ENCODE peak calls at places on chromosome 22, in four cellular contexts. F is K562, U is right lobe of liver, P is thyroid gland. M is an unnamed sample.

GRCh38 chr22:46436595-46437163 is 100.7 kb downstream of the CELSR1 start:
- DNase-seq in P (no peak), U (no peak), F (peak; percentile 15), M (no peak)

GRCh38 chr22:39472570-39473556 is 16.1 kb downstream of the MGAT3 start:
- DNase-seq in F (peak; percentile 64), U (no peak), P (peak; percentile 17), M (no peak)

GRCh38 chr22:31345331-31346254 is 553 bp downstream of the PATZ1 start:
- DNase-seq in U (peak; percentile 88), P (peak; percentile 85), F (peak; percentile 92), M (peak; percentile 75)

GRCh38 chr22:39316440-39317083 is 2.9 kb downstream of the RPL3 start:
- DNase-seq in F (no peak), U (peak; percentile 74), P (peak; percentile 68), M (peak; percentile 69)

GRCh38 chr22:24474221-24474620 is 20.9 kb upstream of the UPB1 start:
- DNase-seq in F (no peak), P (no peak), U (no peak), M (no peak)

GRCh38 chr22:28430656-28431055 is 249.0 kb downstream of the TTC28 start:
- DNase-seq in P (no peak), U (no peak), F (no peak), M (no peak)

GRCh38 chr22:47872761-47873535 is 1110.5 kb downstream of the TBC1D22A start:
- DNase-seq in P (no peak), U (no peak), F (no peak), M (no peak)

GRCh38 chr22:45597460-45598192 is 74.0 kb upstream of the ATXN10 start:
- DNase-seq in F (no peak), P (peak; percentile 67), U (no peak), M (no peak)

GRCh38 chr22:29335656-29336055 is 20.2 kb upstream of the RASL10A start:
- DNase-seq in P (no peak), F (no peak), U (no peak), M (no peak)

GRCh38 chr22:27323646-27324045 is 477.9 kb downstream of the MN1 start:
- DNase-seq in P (no peak), F (no peak), U (no peak), M (no peak)

GRCh38 chr22:44199866-44200265 is 19.1 kb downstream of the PARVG start:
- DNase-seq in F (no peak), P (no peak), U (no peak), M (no peak)

GRCh38 chr22:25777870-25778269 is 35.9 kb downstream of the MYO18B start:
- DNase-seq in U (no peak), F (no peak), P (no peak), M (no peak)

GRCh38 chr22:46393791-46394333 is 58.3 kb downstream of the TRMU start:
- DNase-seq in P (no peak), F (no peak), U (no peak), M (no peak)

GRCh38 chr22:30054067-30054763 is 26.0 kb upstream of the HORMAD2 start:
- DNase-seq in F (no peak), P (no peak), U (no peak), M (no peak)

GRCh38 chr22:28369849-28370248 is 309.8 kb downstream of the TTC28 start:
- DNase-seq in P (no peak), U (no peak), F (peak; percentile 10), M (no peak)

GRCh38 chr22:47310601-47311000 is 548.2 kb downstream of the TBC1D22A start:
- DNase-seq in F (no peak), U (no peak), P (no peak), M (no peak)

DNA sequence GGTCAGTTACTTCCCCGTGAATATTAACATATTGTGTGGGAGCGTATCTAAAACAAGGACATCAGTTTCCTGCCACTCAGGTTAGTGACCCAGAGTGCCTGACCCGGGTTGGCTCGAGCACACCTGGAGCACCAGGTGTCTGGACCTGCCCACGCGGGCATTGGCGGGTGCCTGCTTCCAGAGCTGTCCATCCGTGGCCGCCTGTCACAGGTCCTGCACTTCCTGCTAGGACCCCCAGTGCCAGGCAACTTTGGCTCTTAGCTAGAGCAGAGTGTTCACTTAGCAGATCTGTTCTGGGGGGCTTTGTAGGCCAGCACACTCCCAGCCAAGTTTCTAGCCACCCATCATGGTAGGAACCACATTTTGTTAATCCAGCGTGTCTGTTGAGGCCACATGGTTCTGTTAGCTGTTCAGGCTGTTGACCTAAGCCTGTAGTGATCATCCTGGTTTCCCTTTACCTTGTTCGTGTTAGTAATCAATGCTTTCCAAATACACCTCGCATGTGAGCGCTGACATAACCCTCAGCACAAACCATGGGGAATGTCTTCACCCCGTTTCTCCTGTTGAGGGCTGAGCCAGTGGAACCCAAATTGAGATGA is 29.5 kb downstream of the MOV10L1 start:
- DNase-seq in P (no peak), F (no peak), U (no peak), M (no peak)
- TF ChIP-seq CTCF in P (no peak), F (no peak), U (no peak), M (no peak)

DNA sequence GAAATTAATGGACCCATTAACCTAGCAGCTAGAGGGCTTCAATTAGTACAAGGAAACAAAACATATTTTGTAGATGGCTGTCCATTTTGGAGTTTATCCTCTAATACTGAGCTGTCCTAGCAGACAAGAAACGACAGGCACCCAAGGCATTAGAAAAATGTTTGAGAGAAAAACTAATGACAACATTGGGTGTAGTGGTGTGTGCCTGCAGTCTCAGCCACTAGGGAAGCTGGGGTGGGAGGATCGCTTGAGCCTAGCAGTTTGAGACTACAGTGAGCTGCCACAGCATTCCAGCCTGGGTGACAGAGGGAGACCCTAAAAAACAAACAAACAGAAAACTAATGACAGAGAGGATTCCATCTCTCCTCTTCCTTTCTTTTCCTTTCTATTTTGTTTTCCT is 1.5 kb downstream of the A4GALT start:
- DNase-seq in F (no peak), U (no peak), P (no peak), M (no peak)
- H3K27ac ChIP-seq in F (no peak overlapping the region), U (no peak overlapping the region), P (no peak overlapping the region), M (peak overlapping the region; percentile 85)

DNA sequence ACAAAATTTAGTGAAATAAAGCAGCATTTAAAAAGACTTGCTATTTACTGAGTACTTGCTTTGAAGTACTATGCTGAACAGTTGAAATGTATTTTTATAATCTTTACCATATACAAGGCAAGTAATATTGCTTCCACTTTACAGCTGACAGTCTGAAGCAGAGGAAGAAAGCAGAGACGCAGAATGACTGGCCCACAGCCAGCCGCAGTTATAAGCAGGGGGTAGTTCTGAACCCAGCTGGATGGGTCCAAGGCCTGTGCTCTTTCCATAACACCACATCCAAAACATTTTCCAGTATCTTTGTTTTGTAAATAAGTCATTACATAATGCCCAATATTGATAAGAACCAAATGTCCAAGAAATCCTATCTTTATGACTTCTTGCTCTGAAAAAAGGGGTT is 24.0 kb upstream of the YPEL1 start:
- DNase-seq in P (no peak), F (no peak), U (no peak), M (no peak)
- TF ChIP-seq POLR2A in P (no peak), F (no peak), U (no peak), M (no peak)

GRCh38 chr22:49046000-49046545 is 781.6 kb downstream of the BRD1 start:
- DNase-seq in U (no peak), F (no peak), P (no peak), M (no peak)

GRCh38 chr22:49047461-49047860 is 780.2 kb downstream of the BRD1 start:
- DNase-seq in P (no peak), F (no peak), U (no peak), M (no peak)

GRCh38 chr22:49048591-49048990 is 779.1 kb downstream of the BRD1 start:
- DNase-seq in F (no peak), P (no peak), U (no peak), M (no peak)

GRCh38 chr22:49045276-49045675 is 782.4 kb downstream of the BRD1 start:
- DNase-seq in F (no peak), P (no peak), U (no peak), M (no peak)

GRCh38 chr22:49046546-49047305 is 780.9 kb downstream of the BRD1 start:
- DNase-seq in U (no peak), F (peak; percentile 62), P (no peak), M (no peak)
- TF ChIP-seq CTCF in U (peak; percentile 47), F (peak; percentile 59), P (no peak), M (no peak)

DNA sequence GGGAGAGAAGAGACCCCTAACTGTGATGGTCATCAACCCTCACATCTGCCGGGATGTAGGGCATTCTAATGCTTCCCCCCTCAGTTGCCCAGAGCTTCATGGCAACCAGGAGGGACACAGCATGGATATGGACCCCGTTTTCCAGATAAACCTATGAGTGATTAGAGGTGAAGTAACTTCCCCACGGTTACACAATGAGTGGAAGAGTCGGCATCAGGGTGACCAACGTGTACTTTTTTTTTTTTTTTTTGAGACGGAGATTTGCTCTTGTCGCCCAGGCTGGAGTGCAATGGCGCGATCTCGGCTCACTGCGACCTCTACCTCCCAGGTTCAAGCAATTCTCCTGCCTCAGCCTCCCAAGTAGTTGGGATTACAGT is 25.0 kb downstream of the TXN2 start:
- DNase-seq in P (no peak), U (no peak), F (no peak), M (no peak)
- H3K27ac ChIP-seq in P (peak overlapping the region; percentile 98), U (peak overlapping the region; percentile 90), F (no peak overlapping the region), M (peak overlapping the region; percentile 98)

GRCh38 chr22:40592352-40593113 is 44.0 kb downstream of the MRTFA start:
- DNase-seq in F (no peak), P (no peak), U (no peak), M (no peak)
- TF ChIP-seq POLR2A in F (no peak), P (no peak), U (no peak), M (no peak)

GRCh38 chr22:19913337-19913936 is 28.1 kb upstream of the COMT start:
- DNase-seq in P (no peak), U (no peak), F (no peak), M (no peak)

GRCh38 chr22:19914201-19914943 is 27.2 kb upstream of the COMT start:
- DNase-seq in F (no peak), P (no peak), U (no peak), M (no peak)

GRCh38 chr22:19911540-19912235 is 29.9 kb upstream of the COMT start:
- DNase-seq in P (no peak), U (no peak), F (no peak), M (no peak)

GRCh38 chr22:19910180-19910744 is 31.3 kb upstream of the COMT start:
- DNase-seq in F (no peak), P (no peak), U (no peak), M (no peak)

DNA sequence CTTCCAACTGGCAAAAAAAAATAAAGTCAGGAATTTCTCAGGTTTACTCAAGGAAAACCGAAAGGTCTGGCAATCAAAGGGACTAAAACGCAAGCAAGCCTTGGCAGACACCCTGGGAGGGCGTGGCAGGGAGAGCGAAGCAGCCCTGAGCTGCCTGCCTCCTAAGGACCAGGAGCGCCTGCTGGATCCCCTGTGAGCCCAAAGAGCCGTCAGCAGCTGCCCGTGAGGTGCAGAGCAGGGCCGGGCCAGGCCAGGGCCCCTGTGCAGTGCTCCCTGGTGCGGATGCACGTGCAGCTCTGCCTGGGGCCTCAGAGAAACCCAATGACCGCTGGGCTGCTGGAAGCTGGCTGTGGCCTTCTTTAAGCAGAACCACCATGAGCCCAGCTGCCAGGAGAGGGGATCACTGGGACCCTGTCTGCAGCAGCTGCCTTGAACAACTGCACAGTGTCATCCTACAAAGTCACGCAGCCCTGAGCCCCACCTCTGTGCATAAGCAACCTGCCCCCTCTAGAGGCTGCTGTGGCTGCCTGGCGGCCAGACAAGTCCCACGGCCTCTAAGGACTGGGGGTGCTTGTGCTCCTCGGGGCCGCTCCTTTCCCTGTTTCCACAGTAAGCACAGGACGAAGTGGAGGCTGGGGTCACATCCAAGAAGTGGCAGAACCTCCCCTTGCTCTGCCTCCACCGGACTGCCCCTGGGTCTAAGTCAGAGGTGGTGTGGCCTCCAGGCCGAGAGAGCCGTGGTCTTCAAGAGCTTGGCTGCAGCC is 29.2 kb upstream of the COMT start:
- DNase-seq in U (no peak), P (peak; percentile 96), F (no peak), M (no peak)
- TF ChIP-seq CTCF in U (no peak), P (no peak), F (peak; percentile 65), M (no peak)

GRCh38 chr22:38016182-38017078 is 32.1 kb upstream of the SOX10 start:
- DNase-seq in U (no peak), P (peak; percentile 72), F (no peak), M (peak; percentile 88)
- H3K27ac ChIP-seq in U (no peak overlapping the region), P (peak overlapping the region; percentile 70), F (no peak overlapping the region), M (peak overlapping the region; percentile 88)

M was measured in breast epithelium.